ENCODE peak calls at places on chromosomes 1 and 21, in nine cellular contexts. One of them, this sample, is unnamed.

GRCh38 chr1:97989094-97989680 is 68.4 kb upstream of the DPYD start:
- DNase-seq in H1: no peak
- DNase-seq in hepatic stellate cell: peak; percentile 13
- DNase-seq in GM06990: no peak
- DNase-seq in OCI-M1: no peak
- DNase-seq in cardiac fibroblast: peak; percentile 45
- DNase-seq in HTR-8/SVneo: no peak
- DNase-seq in heart left ventricle: no peak
- DNase-seq in substantia nigra: no peak
- DNase-seq in this sample: no peak

GRCh38 chr1:240044620-240045019 is 47.1 kb upstream of the FMN2 start:
- DNase-seq in hepatic stellate cell: no peak
- DNase-seq in heart left ventricle: no peak
- DNase-seq in substantia nigra: no peak
- DNase-seq in OCI-M1: no peak
- DNase-seq in H1: no peak
- DNase-seq in cardiac fibroblast: no peak
- DNase-seq in GM06990: no peak
- DNase-seq in HTR-8/SVneo: peak; percentile 29
- DNase-seq in this sample: no peak

GRCh38 chr1:191582169-191582568 is 576.1 kb upstream of the RGS18 start:
- DNase-seq in H1: no peak
- DNase-seq in substantia nigra: no peak
- DNase-seq in cardiac fibroblast: no peak
- DNase-seq in GM06990: no peak
- DNase-seq in OCI-M1: peak; percentile 97
- DNase-seq in HTR-8/SVneo: no peak
- DNase-seq in heart left ventricle: no peak
- DNase-seq in hepatic stellate cell: no peak
- DNase-seq in this sample: no peak

GRCh38 chr1:108828074-108828961 is 28.6 kb downstream of the AKNAD1 start:
- DNase-seq in OCI-M1: peak; percentile 60
- DNase-seq in hepatic stellate cell: peak; percentile 67
- DNase-seq in heart left ventricle: peak; percentile 72
- DNase-seq in GM06990: no peak
- DNase-seq in HTR-8/SVneo: peak; percentile 56
- DNase-seq in cardiac fibroblast: peak; percentile 86
- DNase-seq in substantia nigra: peak; percentile 78
- DNase-seq in H1: peak; percentile 60
- DNase-seq in this sample: peak; percentile 77

GRCh38 chr1:43509740-43510375 is 20.8 kb upstream of the PTPRF start:
- DNase-seq in OCI-M1: no peak
- DNase-seq in GM06990: peak; percentile 57
- DNase-seq in hepatic stellate cell: no peak
- DNase-seq in H1: no peak
- DNase-seq in HTR-8/SVneo: no peak
- DNase-seq in cardiac fibroblast: no peak
- DNase-seq in substantia nigra: no peak
- DNase-seq in heart left ventricle: no peak
- DNase-seq in this sample: peak; percentile 40

GRCh38 chr1:157520386-157520935 is 31.9 kb downstream of the FCRL5 start:
- DNase-seq in H1: no peak
- DNase-seq in HTR-8/SVneo: no peak
- DNase-seq in hepatic stellate cell: no peak
- DNase-seq in GM06990: no peak
- DNase-seq in cardiac fibroblast: no peak
- DNase-seq in OCI-M1: no peak
- DNase-seq in substantia nigra: no peak
- DNase-seq in heart left ventricle: no peak
- DNase-seq in this sample: no peak

GRCh38 chr1:81848880-81849500 is 48.3 kb downstream of the ADGRL2 start:
- DNase-seq in cardiac fibroblast: no peak
- DNase-seq in GM06990: no peak
- DNase-seq in hepatic stellate cell: no peak
- DNase-seq in H1: no peak
- DNase-seq in substantia nigra: no peak
- DNase-seq in OCI-M1: no peak
- DNase-seq in HTR-8/SVneo: no peak
- DNase-seq in heart left ventricle: no peak
- DNase-seq in this sample: no peak

GRCh38 chr1:179253286-179253972 is 24.0 kb upstream of the ABL2 start:
- DNase-seq in OCI-M1: peak; percentile 67
- DNase-seq in HTR-8/SVneo: no peak
- DNase-seq in cardiac fibroblast: peak; percentile 59
- DNase-seq in H1: no peak
- DNase-seq in hepatic stellate cell: peak; percentile 12
- DNase-seq in substantia nigra: no peak
- DNase-seq in heart left ventricle: no peak
- DNase-seq in GM06990: no peak
- DNase-seq in this sample: no peak

GRCh38 chr21:33013618-33014017 is 12.1 kb upstream of the OLIG2 start:
- DNase-seq in HTR-8/SVneo: no peak
- DNase-seq in OCI-M1: no peak
- DNase-seq in hepatic stellate cell: no peak
- DNase-seq in H1: no peak
- DNase-seq in cardiac fibroblast: no peak
- DNase-seq in substantia nigra: no peak
- DNase-seq in GM06990: no peak
- DNase-seq in heart left ventricle: no peak
- DNase-seq in this sample: no peak

This sample was measured in right atrium auricular region.